ENCODE peak calls at places on chromosomes 7 and 10, in five cellular contexts. Z is uterus, P is left kidney, E is HCEC 1CT, V is left ventricle myocardium inferior. B is an unnamed sample.

GRCh38 chr10:88791924-88792323 is 10.6 kb upstream of the LIPM start:
- DNase-seq in Z (no peak), E (peak), P (peak), V (no peak), B (peak)

GRCh38 chr10:3886666-3887251 is 101.8 kb upstream of the KLF6 start:
- DNase-seq in E (peak), Z (peak), V (no peak), P (peak), B (peak)

GRCh38 chr10:61899663-61899996 is 1.9 kb upstream of the ARID5B start:
- DNase-seq in Z (no peak), E (no peak), V (no peak), P (no peak), B (no peak)

GRCh38 chr10:126006264-126006663 is 109.9 kb downstream of the FANK1 start:
- DNase-seq in Z (no peak), P (no peak), V (no peak), E (no peak), B (no peak)

GRCh38 chr10:26799342-26799741 is 61.4 kb downstream of the ABI1 start:
- DNase-seq in P (peak), V (no peak), Z (no peak), E (no peak), B (no peak)

GRCh38 chr7:148982596-148983219 is 45.6 kb downstream of the PDIA4 start:
- DNase-seq in Z (no peak), P (peak), E (peak), V (no peak), B (no peak)

GRCh38 chr7:51369746-51370145 is 53.1 kb upstream of the COBL start:
- DNase-seq in Z (no peak), P (peak), E (no peak), V (no peak), B (no peak)

GRCh38 chr10:114635101-114635500 is 23.0 kb downstream of the ABLIM1 start:
- DNase-seq in V (no peak), P (no peak), Z (no peak), E (no peak), B (peak)

GRCh38 chr10:34503704-34504103 is 311.4 kb downstream of the PARD3 start:
- DNase-seq in P (no peak), Z (no peak), E (no peak), V (no peak), B (no peak)

GRCh38 chr10:62459072-62459471 is 84.9 kb downstream of the ZNF365 start:
- DNase-seq in Z (peak), P (peak), V (no peak), E (peak), B (no peak)

GRCh38 chr10:47019546-47019945 is 108.3 kb downstream of the PTPN20 start:
- DNase-seq in Z (no peak), V (no peak), P (no peak), E (no peak), B (no peak)

GRCh38 chr7:98771519-98772241 is 98.1 kb downstream of the TMEM130 start:
- DNase-seq in P (peak), Z (no peak), E (peak), V (peak), B (peak)

GRCh38 chr10:21517134-21517982 is 8.1 kb downstream of the SKIDA1 start:
- DNase-seq in E (peak), V (peak), P (peak), Z (peak), B (peak)

GRCh38 chr10:89392974-89393373 is 551 bp downstream of the IFIT1 start:
- DNase-seq in Z (peak), E (peak), V (no peak), P (peak), B (peak)

GRCh38 chr7:138980575-138981285 is 459 bp downstream of the KIAA1549 start:
- DNase-seq in P (peak), V (peak), E (no peak), Z (no peak), B (no peak)

GRCh38 chr10:102599565-102600327 is 44.5 kb upstream of the TRIM8 start:
- DNase-seq in P (peak), V (peak), Z (no peak), E (no peak), B (peak)

GRCh38 chr10:124747745-124748144 is 3.6 kb upstream of the FAM53B start:
- DNase-seq in Z (no peak), P (no peak), E (no peak), V (no peak), B (no peak)

GRCh38 chr7:137717811-137718271 is 128.9 kb downstream of the DGKI start:
- DNase-seq in Z (no peak), V (no peak), E (no peak), P (no peak), B (peak)

GRCh38 chr10:93071177-93071472 is 2.6 kb upstream of the CYP26A1 start:
- DNase-seq in P (no peak), E (no peak), V (no peak), Z (no peak), B (peak)

GRCh38 chr7:4866528-4867496 is 5.0 kb upstream of the PAPOLB start:
- DNase-seq in Z (no peak), P (no peak), V (no peak), E (no peak), B (no peak)

GRCh38 chr7:36154255-36155212 is 1.5 kb downstream of the EEPD1 start:
- DNase-seq in E (no peak), V (no peak), Z (no peak), P (no peak), B (peak)

GRCh38 chr7:4998830-4999768 is 40.1 kb upstream of the MMD2 start:
- DNase-seq in Z (no peak), P (no peak), E (no peak), V (no peak), B (no peak)

GRCh38 chr10:100978121-100978895 is 9.0 kb downstream of the MRPL43 start:
- DNase-seq in P (no peak), V (no peak), E (no peak), Z (peak), B (peak)

GRCh38 chr10:80078448-80079311 is at the start of gene TMEM254:
- DNase-seq in P (peak), Z (peak), V (peak), E (peak), B (peak)

GRCh38 chr7:104174798-104175197 is 33.0 kb downstream of the ORC5 start:
- DNase-seq in V (no peak), Z (no peak), P (no peak), E (no peak), B (no peak)

GRCh38 chr10:101071885-101072433 is 10.2 kb downstream of the KAZALD1 start:
- DNase-seq in P (peak), Z (no peak), E (no peak), V (no peak), B (no peak)

GRCh38 chr7:47227762-47228177 is 354.1 kb downstream of the TNS3 start:
- DNase-seq in Z (peak), E (peak), P (peak), V (no peak), B (peak)

GRCh38 chr7:85997515-85997914 is 646.2 kb upstream of the GRM3 start:
- DNase-seq in Z (no peak), P (no peak), V (no peak), E (no peak), B (no peak)

GRCh38 chr10:102714621-102715455 is at the start of gene SFXN2:
- DNase-seq in Z (no peak), V (no peak), P (no peak), E (peak), B (no peak)

GRCh38 chr7:28533267-28533666 is 120.9 kb downstream of the CREB5 start:
- DNase-seq in Z (no peak), V (no peak), E (no peak), P (no peak), B (no peak)

GRCh38 chr10:78772486-78772885 is 296.3 kb upstream of the ZMIZ1 start:
- DNase-seq in Z (peak), E (no peak), P (no peak), V (no peak), B (no peak)

GRCh38 chr7:3009086-3009485 is 34.6 kb downstream of the CARD11 start:
- DNase-seq in Z (no peak), V (no peak), P (no peak), E (no peak), B (peak)

GRCh38 chr7:98933321-98933720 is 55.0 kb downstream of the TRRAP start:
- DNase-seq in V (no peak), P (no peak), Z (no peak), E (no peak), B (no peak)

GRCh38 chr10:98097611-98098010 is 36.8 kb upstream of the R3HCC1L start:
- DNase-seq in V (no peak), E (no peak), Z (no peak), P (peak), B (peak)

GRCh38 chr7:76294344-76295024 is 8.0 kb upstream of the HSPB1 start:
- DNase-seq in E (peak), Z (peak), P (peak), V (peak), B (peak)

GRCh38 chr10:14325325-14325955 is 5.3 kb downstream of the FRMD4A start:
- DNase-seq in V (peak), E (peak), Z (no peak), P (peak), B (peak)

GRCh38 chr10:34804306-34804705 is 10.8 kb downstream of the PARD3 start:
- DNase-seq in Z (no peak), E (peak), V (no peak), P (no peak), B (no peak)

B was measured in islet precursor cell.